ENCODE peak calls at places on chromosomes 13 and 19, in five cellular contexts. O, W, Z, L and V are unnamed samples.

GRCh38 chr13:25218011-25218410 is 45.9 kb upstream of the AMER2 start:
- DNase-seq in O (no peak), W (no peak), Z (no peak), L (no peak), V (no peak)

GRCh38 chr19:19276851-19277250 is 3.8 kb upstream of the TM6SF2 start:
- DNase-seq in O (no peak), W (no peak), Z (no peak), L (peak; percentile 25), V (no peak)

GRCh38 chr13:32205426-32206096 is 109.6 kb downstream of the ZAR1L start:
- DNase-seq in O (no peak), W (no peak), Z (no peak), L (peak; percentile 75), V (no peak)

GRCh38 chr19:8127311-8127710 is 22.1 kb downstream of the FBN3 start:
- DNase-seq in O (no peak), W (no peak), Z (no peak), L (no peak), V (no peak)

GRCh38 chr19:9584073-9584833 is at the start of gene ZNF121:
- DNase-seq in O (no peak), W (peak; percentile 80), Z (peak; percentile 83), L (peak; percentile 80), V (peak; percentile 86)

GRCh38 chr13:67330149-67330548 is 100.0 kb upstream of the PCDH9 start:
- DNase-seq in O (no peak), W (no peak), Z (no peak), L (no peak), V (peak; percentile 5)

GRCh38 chr13:28035146-28035782 is 46.8 kb upstream of the URAD start:
- DNase-seq in O (no peak), W (no peak), Z (peak; percentile 8), L (no peak), V (no peak)

GRCh38 chr13:47798906-47799305 is 202.2 kb downstream of the SUCLA2 start:
- DNase-seq in O (peak; percentile 1), W (no peak), Z (no peak), L (peak; percentile 51), V (peak; percentile 5)

GRCh38 chr19:58575183-58576041 is 2.3 kb upstream of the MZF1 start:
- DNase-seq in O (peak; percentile 49), W (peak; percentile 96), Z (peak; percentile 95), L (peak; percentile 95), V (peak; percentile 94)

GRCh38 chr19:3006075-3006767 is 22.9 kb downstream of the TLE2 start:
- DNase-seq in O (no peak), W (no peak), Z (peak; percentile 55), L (no peak), V (no peak)

GRCh38 chr13:25978961-25979360 is 72.9 kb downstream of the SHISA2 start:
- DNase-seq in O (no peak), W (no peak), Z (no peak), L (no peak), V (no peak)

GRCh38 chr19:49106648-49107135 is 7.5 kb upstream of the LIN7B start:
- DNase-seq in O (no peak), W (peak; percentile 61), Z (peak; percentile 87), L (peak; percentile 58), V (peak; percentile 67)

GRCh38 chr13:48775804-48776203 is 122.1 kb downstream of the CYSLTR2 start:
- DNase-seq in O (peak; percentile 93), W (no peak), Z (no peak), L (peak; percentile 83), V (peak; percentile 86)

GRCh38 chr19:53908933-53909415 is at the start of gene CACNG7:
- DNase-seq in O (no peak), W (no peak), Z (peak; percentile 43), L (peak; percentile 48), V (no peak)

GRCh38 chr13:83798731-83799130 is 83.5 kb downstream of the SLITRK1 start:
- DNase-seq in O (peak; percentile 29), W (no peak), Z (no peak), L (peak; percentile 2), V (peak; percentile 12)

GRCh38 chr13:33862006-33862405 is 44.1 kb downstream of the RFC3 start:
- DNase-seq in O (no peak), W (no peak), Z (no peak), L (no peak), V (no peak)

GRCh38 chr13:95457294-95457693 is 95.2 kb upstream of the CLDN10 start:
- DNase-seq in O (no peak), W (no peak), Z (no peak), L (no peak), V (no peak)

GRCh38 chr13:112820318-112820717 is 130.5 kb downstream of the ATP11A start:
- DNase-seq in O (no peak), W (no peak), Z (no peak), L (no peak), V (no peak)

GRCh38 chr19:5718032-5718578 is 1.8 kb downstream of the LONP1 start:
- DNase-seq in O (no peak), W (peak; percentile 77), Z (no peak), L (no peak), V (no peak)

GRCh38 chr19:21751379-21751778 is 16.0 kb downstream of the ZNF100 start:
- DNase-seq in O (peak; percentile 10), W (peak; percentile 42), Z (no peak), L (peak; percentile 29), V (peak; percentile 38)

GRCh38 chr13:22993148-22993547 is 187.6 kb upstream of the SGCG start:
- DNase-seq in O (no peak), W (no peak), Z (no peak), L (no peak), V (no peak)

GRCh38 chr13:114099191-114099590 is 33.2 kb downstream of the RASA3 start:
- DNase-seq in O (peak; percentile 71), W (peak; percentile 61), Z (peak; percentile 76), L (peak; percentile 86), V (peak; percentile 82)

GRCh38 chr19:4267101-4267900 is 11.8 kb upstream of the SHD start:
- DNase-seq in O (no peak), W (peak; percentile 48), Z (peak; percentile 82), L (peak; percentile 52), V (peak; percentile 45)

GRCh38 chr13:99294198-99294597 is 13.0 kb downstream of the GPR183 start:
- DNase-seq in O (no peak), W (no peak), Z (no peak), L (no peak), V (no peak)

GRCh38 chr19:8491574-8491973 is 10.9 kb downstream of the PRAM1 start:
- DNase-seq in O (no peak), W (no peak), Z (peak; percentile 26), L (no peak), V (no peak)

GRCh38 chr13:48040059-48040458 is 2.5 kb downstream of the NUDT15 start:
- DNase-seq in O (no peak), W (no peak), Z (no peak), L (no peak), V (no peak)

GRCh38 chr13:18232298-18232993 is 949.2 kb downstream of the TUBA3C start:
- DNase-seq in O (no peak), W (no peak), Z (no peak), L (no peak), V (no peak)

GRCh38 chr13:60482012-60482411 is 85.0 kb downstream of the TDRD3 start:
- DNase-seq in O (peak; percentile 5), W (no peak), Z (no peak), L (no peak), V (no peak)

GRCh38 chr13:51222510-51223283 is 499 bp downstream of the FAM124A start:
- DNase-seq in O (no peak), W (no peak), Z (peak; percentile 6), L (no peak), V (no peak)

GRCh38 chr19:13063461-13064091 is 39.1 kb downstream of the LYL1 start:
- DNase-seq in O (no peak), W (no peak), Z (no peak), L (peak; percentile 16), V (no peak)

GRCh38 chr13:45242524-45242923 is 41.7 kb upstream of the KCTD4 start:
- DNase-seq in O (no peak), W (no peak), Z (no peak), L (no peak), V (no peak)

GRCh38 chr13:112104873-112105234 is 37.9 kb downstream of the SOX1 start:
- DNase-seq in O (no peak), W (no peak), Z (no peak), L (no peak), V (no peak)

DNA sequence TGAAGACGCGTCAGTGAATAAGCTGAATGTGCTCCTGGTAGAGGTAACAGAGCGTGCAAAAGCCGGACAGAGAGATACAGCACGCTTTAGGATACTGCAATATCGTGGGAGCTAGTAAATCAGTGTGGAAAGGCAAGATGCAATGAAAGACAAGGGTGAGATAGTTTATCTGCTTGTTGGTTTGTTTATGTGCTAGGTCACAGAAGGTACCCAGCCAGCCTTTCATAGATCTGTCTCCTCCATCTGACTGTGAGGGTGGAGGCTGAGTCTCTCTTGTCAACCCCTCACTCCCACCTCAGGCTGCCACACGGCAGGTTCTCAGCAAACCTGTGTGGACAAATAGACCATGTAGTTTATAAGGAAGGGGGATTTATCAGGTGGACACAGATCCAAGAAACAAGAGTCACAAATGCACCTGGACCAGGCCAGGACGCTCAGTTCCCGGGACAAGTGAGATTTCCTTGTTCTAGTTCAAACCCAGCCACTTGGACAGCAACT is 971 bp upstream of the GIPC1 start:
- DNase-seq in O (no peak), W (no peak), Z (no peak), L (no peak), V (no peak)
- H3K4me3 ChIP-seq in O (no peak overlapping the region), W (no peak overlapping the region), Z (peak overlapping the region; percentile 25), L (peak overlapping the region; percentile 23), V (no peak overlapping the region)

GRCh38 chr19:45205810-45206209 is 27.2 kb downstream of the BLOC1S3 start:
- DNase-seq in O (no peak), W (no peak), Z (no peak), L (no peak), V (no peak)

GRCh38 chr19:45206328-45206727 is 27.7 kb downstream of the BLOC1S3 start:
- DNase-seq in O (no peak), W (no peak), Z (no peak), L (no peak), V (no peak)

GRCh38 chr19:45202637-45203036 is 24.1 kb downstream of the BLOC1S3 start:
- DNase-seq in O (no peak), W (no peak), Z (no peak), L (no peak), V (no peak)

GRCh38 chr19:45195764-45196163 is 17.2 kb downstream of the BLOC1S3 start:
- DNase-seq in O (no peak), W (no peak), Z (no peak), L (no peak), V (no peak)

DNA sequence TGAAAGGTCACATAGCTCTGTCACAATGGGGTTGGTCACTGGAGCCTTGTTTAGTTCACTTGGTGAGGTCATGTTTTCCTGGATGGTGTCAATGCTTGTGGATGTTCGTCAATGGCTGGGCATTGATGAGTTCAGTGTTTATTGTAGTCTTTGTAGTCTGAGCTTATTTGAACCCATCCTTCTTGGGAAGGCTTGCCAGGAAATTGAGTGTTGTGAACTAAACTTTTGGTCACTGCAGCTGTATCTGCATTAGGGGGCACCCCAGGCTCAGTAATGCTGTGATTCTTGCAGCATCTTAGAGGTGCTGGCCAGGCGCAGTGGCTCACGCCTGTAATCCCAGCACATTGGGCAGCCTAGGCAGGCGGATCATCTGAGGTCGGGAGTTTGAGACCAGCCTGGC is 22.0 kb downstream of the BLOC1S3 start:
- DNase-seq in O (no peak), W (peak; percentile 57), Z (peak; percentile 74), L (peak; percentile 75), V (peak; percentile 49)
- TF ChIP-seq CTCF in O (peak; percentile 38), W (peak; percentile 34), Z (peak; percentile 48), L (peak; percentile 21), V (peak; percentile 58)

GRCh38 chr19:35083678-35084077 is 31.9 kb upstream of the FXYD3 start:
- DNase-seq in O (no peak), W (no peak), Z (no peak), L (no peak), V (no peak)
- H3K4me3 ChIP-seq in O (no peak overlapping the region), W (no peak overlapping the region), Z (no peak overlapping the region), L (no peak overlapping the region), V (no peak overlapping the region)

GRCh38 chr13:107531180-107531579 is 684.2 kb downstream of the LIG4 start:
- DNase-seq in O (no peak), W (no peak), Z (no peak), L (no peak), V (no peak)
- TF ChIP-seq CTCF in O (no peak), W (no peak), Z (no peak), L (no peak), V (no peak)